ENCODE peak calls at places on chromosomes 12 and 14, in seven cellular contexts. X is neuronal stem cell, A is IMR-90, W is H1, Q is mesenchymal stem cell, U is H9, F is trophoblast cell. Z is an unnamed sample.

GRCh38 chr12:10165421-10165820 is 6.5 kb downstream of the OLR1 start:
- DNase-seq in W (no peak), A (no peak), F (peak), U (no peak), Q (no peak), X (no peak), Z (peak)

GRCh38 chr12:57452181-57452936 is 2.7 kb upstream of the INHBE start:
- DNase-seq in F (peak), W (no peak), Q (peak), U (no peak), X (no peak), A (peak), Z (peak)

GRCh38 chr12:39581592-39581991 is 38.0 kb downstream of the ABCD2 start:
- DNase-seq in X (no peak), A (no peak), U (no peak), Q (peak), F (no peak), W (no peak), Z (no peak)

GRCh38 chr12:118061876-118062791 is 1.2 kb upstream of the WSB2 start:
- DNase-seq in X (peak), U (peak), F (peak), W (no peak), Q (peak), A (peak), Z (peak)

GRCh38 chr12:113239811-113240331 is 18.6 kb downstream of the TPCN1 start:
- DNase-seq in F (no peak), A (no peak), U (no peak), Q (peak), X (no peak), W (no peak), Z (no peak)

GRCh38 chr12:47554046-47554653 is 151.7 kb downstream of the RPAP3 start:
- DNase-seq in W (no peak), Q (no peak), X (no peak), A (no peak), F (no peak), U (no peak), Z (no peak)

GRCh38 chr12:101027200-101027599 is 182.8 kb downstream of the SLC5A8 start:
- DNase-seq in A (no peak), W (no peak), X (no peak), Q (no peak), U (no peak), F (no peak), Z (peak)

GRCh38 chr12:123743002-123743401 is 19.1 kb upstream of the DNAH10 start:
- DNase-seq in A (no peak), F (no peak), U (no peak), X (no peak), W (no peak), Q (no peak), Z (no peak)

GRCh38 chr14:87888136-87888999 is 104.6 kb downstream of the GALC start:
- DNase-seq in W (peak), U (peak), A (no peak), X (no peak), Q (no peak), F (peak), Z (peak)

GRCh38 chr14:104866451-104867370 is 1.6 kb downstream of the CEP170B start:
- DNase-seq in U (no peak), W (no peak), Q (no peak), A (no peak), X (no peak), F (no peak), Z (no peak)

GRCh38 chr14:23621204-23621931 is 14.8 kb upstream of the DHRS2 start:
- DNase-seq in A (no peak), U (no peak), Q (no peak), W (no peak), X (no peak), F (no peak), Z (no peak)

GRCh38 chr12:101925352-101925751 is 48.0 kb downstream of the DRAM1 start:
- DNase-seq in U (no peak), Q (peak), W (no peak), F (peak), X (no peak), A (peak), Z (peak)

GRCh38 chr14:64561631-64562030 is 11.9 kb downstream of the PPP1R36 start:
- DNase-seq in A (no peak), Q (no peak), F (no peak), W (no peak), X (no peak), U (no peak), Z (no peak)

GRCh38 chr14:102182190-102182589 is 42.5 kb downstream of the WDR20 start:
- DNase-seq in X (no peak), U (no peak), W (no peak), F (no peak), Q (peak), A (peak), Z (no peak)

GRCh38 chr12:114403044-114403689 is 2.8 kb downstream of the TBX5 start:
- DNase-seq in F (no peak), A (peak), W (peak), X (peak), Q (no peak), U (peak), Z (peak)

GRCh38 chr14:75249251-75249957 is 29.2 kb upstream of the FOS start:
- DNase-seq in Q (no peak), U (peak), F (no peak), W (no peak), X (no peak), A (no peak), Z (no peak)

GRCh38 chr12:1533205-1533601 is 61.2 kb downstream of the FBXL14 start:
- DNase-seq in X (no peak), F (peak), U (peak), W (no peak), Q (no peak), A (no peak), Z (no peak)

GRCh38 chr14:95573313-95573712 is 38.5 kb downstream of the GLRX5 start:
- DNase-seq in W (no peak), F (no peak), A (no peak), U (no peak), Q (no peak), X (no peak), Z (no peak)

GRCh38 chr14:100664841-100665425 is 61.8 kb upstream of the DLK1 start:
- DNase-seq in Q (no peak), U (no peak), X (no peak), F (no peak), W (no peak), A (peak), Z (no peak)

GRCh38 chr14:50343424-50343823 is 31.3 kb downstream of the DMAC2L start:
- DNase-seq in F (no peak), W (no peak), A (no peak), X (no peak), U (no peak), Q (peak), Z (no peak)

GRCh38 chr12:17264603-17265002 is 658.6 kb upstream of the LMO3 start:
- DNase-seq in A (no peak), X (no peak), W (no peak), F (no peak), U (no peak), Q (no peak), Z (no peak)
- H3K23ac ChIP-seq in A (no peak), X (no peak), W (no peak), F (no peak), U (no peak), Q (no peak), Z (no peak)

GRCh38 chr12:31900271-31900670 is 58.9 kb upstream of the RESF1 start:
- DNase-seq in Q (no peak), F (no peak), U (no peak), A (no peak), X (no peak), W (no peak), Z (no peak)

GRCh38 chr12:31899136-31899535 is 60.1 kb upstream of the RESF1 start:
- DNase-seq in F (no peak), X (no peak), U (no peak), Q (peak), W (no peak), A (no peak), Z (no peak)

GRCh38 chr12:31896514-31897039 is 62.6 kb upstream of the RESF1 start:
- DNase-seq in X (no peak), U (no peak), W (no peak), Q (peak), A (peak), F (no peak), Z (peak)

GRCh38 chr12:31897791-31898503 is 61.3 kb upstream of the RESF1 start:
- DNase-seq in Q (peak), U (peak), A (no peak), W (peak), X (no peak), F (peak), Z (peak)

GRCh38 chr12:31895449-31896150 is 63.6 kb upstream of the RESF1 start:
- DNase-seq in Q (no peak), F (no peak), U (no peak), W (no peak), A (no peak), X (no peak), Z (peak)
- H2BK5ac ChIP-seq in Q (no peak), F (no peak), U (no peak), W (no peak), A (no peak), X (no peak), Z (peak)

GRCh38 chr14:32039401-32039800 is 37.7 kb upstream of the ARHGAP5 start:
- DNase-seq in W (no peak), A (no peak), F (no peak), Q (peak), X (no peak), U (no peak), Z (no peak)

GRCh38 chr14:32044454-32044853 is 32.6 kb upstream of the ARHGAP5 start:
- DNase-seq in A (no peak), X (no peak), F (no peak), U (no peak), W (no peak), Q (no peak), Z (no peak)

GRCh38 chr14:32047791-32048190 is 29.3 kb upstream of the ARHGAP5 start:
- DNase-seq in Q (peak), A (no peak), U (no peak), F (no peak), W (no peak), X (no peak), Z (no peak)

GRCh38 chr14:32038876-32039275 is 38.2 kb upstream of the ARHGAP5 start:
- DNase-seq in W (no peak), Q (peak), U (no peak), F (no peak), X (no peak), A (peak), Z (no peak)

GRCh38 chr14:32043624-32044023 is 33.5 kb upstream of the ARHGAP5 start:
- DNase-seq in U (no peak), X (no peak), F (no peak), Q (no peak), A (no peak), W (no peak), Z (no peak)
- H3K18ac ChIP-seq in U (no peak), X (no peak), F (no peak), Q (no peak), A (no peak), W (no peak), Z (no peak)

DNA sequence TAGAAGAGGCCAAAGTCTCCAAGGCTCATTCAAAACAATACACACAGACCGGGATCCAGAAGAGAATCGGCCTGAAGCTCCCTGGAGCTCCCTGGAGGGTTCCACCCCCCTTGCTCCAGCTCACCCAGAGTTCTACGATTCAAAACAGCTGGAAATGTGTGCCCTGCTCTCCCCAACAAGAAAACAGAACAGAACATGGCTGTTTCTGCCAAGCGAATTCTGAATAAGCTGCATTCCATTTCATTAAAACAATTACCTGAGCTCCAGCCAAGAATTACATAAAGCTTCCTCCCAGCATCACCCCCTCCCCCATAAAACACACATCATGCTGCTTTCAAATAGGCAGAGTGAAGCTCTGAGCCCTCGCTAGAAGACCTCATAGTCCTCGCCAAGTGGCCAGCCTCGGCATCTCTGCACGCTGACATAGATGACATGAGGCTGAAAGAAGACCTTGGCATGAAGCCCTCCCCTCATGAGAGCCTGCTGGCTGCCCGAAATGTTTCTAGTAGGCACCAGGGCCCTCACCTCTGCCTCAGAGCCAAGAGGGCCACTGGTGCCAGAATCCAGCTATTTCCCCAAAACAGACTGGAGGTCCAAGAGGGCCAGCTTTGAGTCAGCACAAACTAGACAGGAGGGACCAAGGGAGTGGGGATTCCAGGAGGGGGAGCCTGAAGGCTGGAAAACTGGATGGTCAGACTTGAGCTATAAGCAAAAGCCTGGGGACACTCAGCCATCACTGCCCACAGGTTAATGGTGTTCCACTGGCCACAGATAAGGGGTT is 8.3 kb downstream of the PXN start:
- DNase-seq in A (peak), Q (no peak), X (no peak), U (peak), F (no peak), W (no peak), Z (peak)
- H3K23ac ChIP-seq in A (peak), Q (no peak), X (no peak), U (no peak), F (no peak), W (no peak), Z (no peak)

DNA sequence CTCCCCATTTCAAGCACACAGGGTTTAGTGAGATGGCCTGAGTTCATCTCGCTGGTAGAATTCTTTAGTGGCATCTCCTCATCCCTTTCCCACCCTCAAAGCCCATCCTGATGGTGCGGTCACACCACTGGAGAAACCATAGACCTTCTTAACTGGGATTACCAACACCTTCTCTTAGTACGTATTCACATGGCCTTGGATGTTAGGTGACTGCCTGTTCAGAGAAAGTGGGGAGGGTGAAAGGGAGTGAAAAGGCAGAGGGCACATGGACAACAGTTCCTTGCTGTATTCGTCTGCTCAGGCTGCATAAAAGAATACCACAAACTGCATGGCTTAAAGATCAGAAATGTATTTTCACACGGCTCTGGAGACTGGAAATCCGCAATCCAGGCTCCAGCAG is 306.1 kb downstream of the ZFP36L1 start:
- DNase-seq in F (no peak), W (no peak), A (no peak), X (no peak), Q (no peak), U (no peak), Z (no peak)
- H2BK5ac ChIP-seq in F (no peak), W (no peak), A (no peak), X (no peak), Q (no peak), U (no peak), Z (no peak)

GRCh38 chr12:87469295-87469694 is 559.9 kb downstream of the C12orf50 start:
- DNase-seq in U (no peak), W (no peak), X (no peak), Q (no peak), A (peak), F (no peak), Z (no peak)
- H3K18ac ChIP-seq in U (no peak), W (no peak), X (no peak), Q (no peak), A (no peak), F (no peak), Z (no peak)

GRCh38 chr14:38204717-38205115 is 3.0 kb upstream of the SSTR1 start:
- DNase-seq in F (no peak), U (no peak), W (no peak), A (no peak), Q (no peak), X (no peak), Z (no peak)

GRCh38 chr14:38202444-38203191 is 5.1 kb upstream of the SSTR1 start:
- DNase-seq in W (no peak), A (no peak), X (no peak), U (peak), Q (no peak), F (no peak), Z (no peak)

GRCh38 chr14:38205414-38205813 is 2.3 kb upstream of the SSTR1 start:
- DNase-seq in F (no peak), Q (no peak), W (no peak), X (no peak), U (no peak), A (no peak), Z (no peak)

GRCh38 chr14:38205949-38206665 is 1.6 kb upstream of the SSTR1 start:
- DNase-seq in A (no peak), W (no peak), Q (no peak), F (no peak), U (no peak), X (no peak), Z (no peak)

DNA sequence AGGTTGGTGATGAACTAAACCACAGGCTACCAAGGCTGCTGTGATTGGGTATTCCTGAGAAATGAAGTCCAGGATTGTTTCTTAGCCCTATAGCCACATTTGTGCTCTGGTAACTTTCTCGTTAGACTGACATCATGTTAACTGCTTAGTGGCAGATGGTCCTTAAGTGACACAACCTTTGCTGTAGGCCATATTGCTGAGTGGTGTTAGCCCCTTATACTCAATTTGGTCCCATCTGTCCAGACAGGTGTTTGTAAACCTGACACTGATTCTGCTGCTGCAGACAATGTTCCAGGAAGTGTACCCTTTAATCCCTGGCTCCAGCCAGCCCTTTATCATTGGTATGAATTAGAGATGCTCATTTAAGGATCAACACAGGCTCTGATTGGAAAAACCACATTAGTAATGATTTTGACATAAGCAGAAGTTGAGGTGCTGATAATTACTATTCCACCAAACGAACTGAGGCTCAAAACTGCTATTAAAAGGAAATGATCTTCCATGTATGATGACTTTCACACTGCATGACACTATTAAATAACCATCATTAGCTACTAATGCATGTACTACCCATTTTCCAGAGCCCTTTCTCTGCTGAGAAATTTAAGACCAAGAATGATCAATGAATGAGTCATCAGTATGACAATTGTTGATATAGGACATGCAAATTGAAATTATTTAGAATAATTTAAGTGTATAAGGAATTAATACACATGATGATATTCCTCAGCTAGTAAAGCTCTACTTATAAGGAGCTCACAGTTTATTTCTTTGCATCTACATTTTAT is 3.6 kb upstream of the SSTR1 start:
- DNase-seq in A (no peak), X (no peak), U (no peak), F (no peak), W (no peak), Q (no peak), Z (no peak)
- H3K23ac ChIP-seq in A (no peak), X (no peak), U (no peak), F (no peak), W (no peak), Q (no peak), Z (no peak)

DNA sequence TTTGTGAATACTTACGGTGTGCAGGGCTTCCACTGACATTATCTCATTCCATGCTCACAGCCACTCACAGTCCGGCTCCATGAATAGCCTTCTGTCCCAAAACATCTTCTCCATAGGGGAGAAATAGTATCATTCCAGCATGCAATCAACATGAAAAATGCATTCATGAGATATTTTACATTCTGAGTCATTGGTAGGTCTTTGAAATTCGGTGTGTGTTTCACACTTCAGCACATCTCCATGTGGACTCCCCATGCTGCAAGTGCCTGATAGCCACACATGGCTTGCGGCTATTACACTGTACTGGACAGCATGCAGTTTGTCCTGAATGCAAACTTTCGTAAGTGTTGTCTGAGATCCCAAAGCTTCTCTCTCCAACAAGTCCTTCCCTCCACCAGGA is 449.3 kb downstream of the MED13L start:
- DNase-seq in A (no peak), W (no peak), U (no peak), F (peak), Q (no peak), X (no peak), Z (no peak)
- H2BK5ac ChIP-seq in A (no peak), W (no peak), U (no peak), F (no peak), Q (no peak), X (no peak), Z (no peak)

GRCh38 chr14:90445011-90445410 is 48.2 kb downstream of the CALM1 start:
- DNase-seq in X (no peak), U (peak), F (no peak), A (no peak), Q (no peak), W (no peak), Z (peak)

GRCh38 chr14:90447720-90448497 is 51.1 kb downstream of the CALM1 start:
- DNase-seq in F (no peak), W (no peak), Q (no peak), U (no peak), X (no peak), A (no peak), Z (peak)

GRCh38 chr14:90444077-90444696 is 47.4 kb downstream of the CALM1 start:
- DNase-seq in Q (no peak), W (no peak), A (no peak), X (no peak), F (peak), U (no peak), Z (no peak)

GRCh38 chr14:90443161-90444076 is 46.6 kb downstream of the CALM1 start:
- DNase-seq in W (no peak), Q (no peak), F (no peak), A (no peak), U (no peak), X (no peak), Z (no peak)

GRCh38 chr14:90446405-90446804 is 49.6 kb downstream of the CALM1 start:
- DNase-seq in U (no peak), W (no peak), A (no peak), Q (no peak), F (peak), X (no peak), Z (no peak)
- H3K18ac ChIP-seq in U (no peak), W (no peak), A (no peak), Q (no peak), F (no peak), X (no peak), Z (no peak)